ENCODE peak calls at places on chromosome 7, in six cellular contexts. H is KBM-7, J is ELR, U is GM04503, P is HCEC 1CT, B is right atrium auricular region. O is an unnamed sample.
A peak's percentile ranks its signal among the peaks of the same experiment; 100 is the strongest.

GRCh38 chr7:15720849-15721471 is 34.5 kb upstream of the MEOX2 start:
- DNase-seq in H (peak; percentile 68), J (peak; percentile 65), U (no peak), P (peak; percentile 42), B (peak; percentile 70), O (peak; percentile 38)

GRCh38 chr7:33091111-33091531 is 18.1 kb downstream of the RP9 start:
- DNase-seq in H (no peak), J (peak; percentile 70), U (no peak), P (peak; percentile 71), B (no peak), O (peak; percentile 65)

GRCh38 chr7:73721237-73721848 is 1.9 kb upstream of the STX1A start:
- DNase-seq in H (no peak), J (no peak), U (no peak), P (no peak), B (no peak), O (no peak)

GRCh38 chr7:69172357-69173098 is 425.7 kb upstream of the AUTS2 start:
- DNase-seq in H (no peak), J (no peak), U (no peak), P (no peak), B (no peak), O (no peak)

GRCh38 chr7:44396931-44397525 is 71.6 kb upstream of the CAMK2B start:
- DNase-seq in H (no peak), J (no peak), U (no peak), P (no peak), B (peak; percentile 55), O (no peak)

GRCh38 chr7:69190738-69191137 is 407.5 kb upstream of the AUTS2 start:
- DNase-seq in H (no peak), J (no peak), U (peak; percentile 57), P (no peak), B (no peak), O (no peak)

GRCh38 chr7:20287317-20287716 is 43.4 kb upstream of the ITGB8 start:
- DNase-seq in H (no peak), J (no peak), U (no peak), P (no peak), B (no peak), O (no peak)

GRCh38 chr7:1538544-1539345 is 8.2 kb downstream of the MAFK start:
- DNase-seq in H (no peak), J (no peak), U (no peak), P (no peak), B (no peak), O (no peak)

GRCh38 chr7:142528608-142529408 is 220.5 kb upstream of the PRSS1 start:
- DNase-seq in H (no peak), J (no peak), U (no peak), P (no peak), B (no peak), O (no peak)

GRCh38 chr7:128830231-128831177 is at the start of gene FLNC:
- DNase-seq in H (peak; percentile 45), J (peak; percentile 73), U (no peak), P (peak; percentile 59), B (no peak), O (no peak)

GRCh38 chr7:16498122-16498521 is 28.5 kb upstream of the LRRC72 start:
- DNase-seq in H (no peak), J (no peak), U (no peak), P (no peak), B (no peak), O (no peak)

GRCh38 chr7:87473192-87473591 is 2.3 kb downstream of the ABCB4 start:
- DNase-seq in H (no peak), J (no peak), U (no peak), P (no peak), B (no peak), O (no peak)

GRCh38 chr7:114085592-114086490 is 167.0 kb upstream of the PPP1R3A start:
- DNase-seq in H (peak; percentile 94), J (peak; percentile 67), U (no peak), P (peak; percentile 74), B (peak; percentile 83), O (no peak)

GRCh38 chr7:76206633-76207032 is 4.9 kb downstream of the SRRM3 start:
- DNase-seq in H (no peak), J (no peak), U (no peak), P (no peak), B (no peak), O (no peak)

GRCh38 chr7:48285365-48285764 is 114.1 kb downstream of the ABCA13 start:
- DNase-seq in H (no peak), J (peak; percentile 58), U (peak; percentile 38), P (peak; percentile 93), B (no peak), O (peak; percentile 93)

GRCh38 chr7:90530263-90530662 is 60.8 kb downstream of the PTTG1IP2 start:
- DNase-seq in H (no peak), J (peak; percentile 22), U (peak; percentile 3), P (peak; percentile 73), B (no peak), O (no peak)

GRCh38 chr7:1906087-1906830 is 236.2 kb downstream of the ELFN1 start:
- DNase-seq in H (no peak), J (no peak), U (no peak), P (no peak), B (no peak), O (no peak)

GRCh38 chr7:138324905-138325304 is 135.2 kb upstream of the TRIM24 start:
- DNase-seq in H (no peak), J (no peak), U (no peak), P (no peak), B (no peak), O (no peak)

GRCh38 chr7:17988136-17988535 is 39.5 kb downstream of the PRPS1L1 start:
- DNase-seq in H (no peak), J (no peak), U (no peak), P (no peak), B (no peak), O (no peak)

GRCh38 chr7:137940656-137941518 is 61.0 kb downstream of the CREB3L2 start:
- DNase-seq in H (no peak), J (no peak), U (no peak), P (peak; percentile 55), B (no peak), O (no peak)

GRCh38 chr7:46259947-46260346 is 338.9 kb upstream of the IGFBP3 start:
- DNase-seq in H (no peak), J (no peak), U (no peak), P (no peak), B (no peak), O (no peak)

GRCh38 chr7:133829336-133829897 is 297.7 kb upstream of the LRGUK start:
- DNase-seq in H (no peak), J (peak; percentile 70), U (no peak), P (peak; percentile 12), B (no peak), O (no peak)

GRCh38 chr7:70640266-70640833 is 491.6 kb upstream of the GALNT17 start:
- DNase-seq in H (no peak), J (peak; percentile 81), U (peak; percentile 35), P (no peak), B (no peak), O (no peak)

GRCh38 chr7:34844401-34844800 is 186.4 kb downstream of the NPSR1 start:
- DNase-seq in H (no peak), J (no peak), U (no peak), P (no peak), B (no peak), O (no peak)

GRCh38 chr7:158247758-158248487 is 339.7 kb downstream of the PTPRN2 start:
- DNase-seq in H (no peak), J (no peak), U (no peak), P (no peak), B (peak; percentile 32), O (no peak)

GRCh38 chr7:121395494-121395960 is 581 bp downstream of the FAM3C start:
- DNase-seq in H (peak; percentile 50), J (peak; percentile 54), U (no peak), P (peak; percentile 24), B (no peak), O (no peak)

GRCh38 chr7:33979807-33980355 is 74.5 kb downstream of the BMPER start:
- DNase-seq in H (no peak), J (peak; percentile 99), U (peak; percentile 99), P (peak; percentile 98), B (no peak), O (peak; percentile 100)

GRCh38 chr7:151688236-151688780 is 168.6 kb upstream of the RHEB start:
- DNase-seq in H (no peak), J (no peak), U (no peak), P (no peak), B (no peak), O (no peak)

GRCh38 chr7:5693529-5693928 is 87.9 kb downstream of the RNF216 start:
- DNase-seq in H (peak; percentile 90), J (peak; percentile 60), U (peak; percentile 59), P (peak; percentile 87), B (no peak), O (no peak)